ENCODE peak calls at places on chromosome 3, in six cellular contexts. One of them, this sample, is unnamed.

GRCh38 chr3:65153850-65154512 is 466.2 kb upstream of the ADAMTS9 start:
- DNase-seq in trophoblast cell: no peak
- DNase-seq in mesendoderm: peak
- DNase-seq in IMR-90: no peak
- DNase-seq in neuronal stem cell: no peak
- DNase-seq in H1: peak
- DNase-seq in this sample: peak

GRCh38 chr3:107848516-107848915 is 242.3 kb downstream of the CD47 start:
- DNase-seq in neuronal stem cell: no peak
- DNase-seq in trophoblast cell: no peak
- DNase-seq in mesendoderm: no peak
- DNase-seq in H1: no peak
- DNase-seq in IMR-90: no peak
- DNase-seq in this sample: no peak

GRCh38 chr3:37248179-37248578 is 73.8 kb upstream of the LRRFIP2 start:
- DNase-seq in IMR-90: no peak
- DNase-seq in H1: no peak
- DNase-seq in mesendoderm: no peak
- DNase-seq in trophoblast cell: no peak
- DNase-seq in neuronal stem cell: no peak
- DNase-seq in this sample: no peak

GRCh38 chr3:158539414-158540014 is 31.5 kb upstream of the MLF1 start:
- DNase-seq in IMR-90: peak
- DNase-seq in H1: no peak
- DNase-seq in neuronal stem cell: peak
- DNase-seq in mesendoderm: peak
- DNase-seq in trophoblast cell: peak
- DNase-seq in this sample: no peak

GRCh38 chr3:25887907-25888306 is 98.0 kb downstream of the OXSM start:
- DNase-seq in mesendoderm: no peak
- DNase-seq in IMR-90: no peak
- DNase-seq in H1: no peak
- DNase-seq in trophoblast cell: no peak
- DNase-seq in neuronal stem cell: no peak
- DNase-seq in this sample: no peak

GRCh38 chr3:184261270-184262165 is at the start of gene CAMK2N2:
- DNase-seq in H1: no peak
- DNase-seq in trophoblast cell: no peak
- DNase-seq in mesendoderm: peak
- DNase-seq in IMR-90: peak
- DNase-seq in neuronal stem cell: peak
- DNase-seq in this sample: peak

GRCh38 chr3:196431193-196432136 is 762 bp downstream of the UBXN7 start:
- DNase-seq in trophoblast cell: peak
- DNase-seq in mesendoderm: peak
- DNase-seq in IMR-90: peak
- DNase-seq in H1: no peak
- DNase-seq in neuronal stem cell: peak
- DNase-seq in this sample: no peak

GRCh38 chr3:39291903-39292329 is 12.1 kb upstream of the CX3CR1 start:
- DNase-seq in IMR-90: peak
- DNase-seq in trophoblast cell: peak
- DNase-seq in neuronal stem cell: peak
- DNase-seq in mesendoderm: peak
- DNase-seq in H1: peak
- DNase-seq in this sample: peak

GRCh38 chr3:179452166-179452544 is 885 bp upstream of the GNB4 start:
- DNase-seq in trophoblast cell: no peak
- DNase-seq in H1: no peak
- DNase-seq in neuronal stem cell: no peak
- DNase-seq in mesendoderm: peak
- DNase-seq in IMR-90: peak
- DNase-seq in this sample: no peak

GRCh38 chr3:141302364-141303141 is 65.8 kb upstream of the ZBTB38 start:
- DNase-seq in neuronal stem cell: no peak
- DNase-seq in trophoblast cell: no peak
- DNase-seq in mesendoderm: no peak
- DNase-seq in H1: no peak
- DNase-seq in IMR-90: peak
- DNase-seq in this sample: no peak

GRCh38 chr3:152583913-152584312 is 251.0 kb upstream of the P2RY1 start:
- DNase-seq in trophoblast cell: no peak
- DNase-seq in mesendoderm: no peak
- DNase-seq in neuronal stem cell: no peak
- DNase-seq in H1: no peak
- DNase-seq in IMR-90: no peak
- DNase-seq in this sample: no peak

GRCh38 chr3:8610961-8611360 is 33.6 kb downstream of the SSUH2 start:
- DNase-seq in IMR-90: no peak
- DNase-seq in neuronal stem cell: no peak
- DNase-seq in trophoblast cell: no peak
- DNase-seq in H1: no peak
- DNase-seq in mesendoderm: no peak
- DNase-seq in this sample: no peak

GRCh38 chr3:157129782-157130137 is 30.2 kb downstream of the CCNL1 start:
- DNase-seq in mesendoderm: peak
- DNase-seq in neuronal stem cell: peak
- DNase-seq in trophoblast cell: no peak
- DNase-seq in IMR-90: no peak
- DNase-seq in H1: no peak
- DNase-seq in this sample: no peak

GRCh38 chr3:149377408-149378111 is at the start of gene TM4SF1:
- DNase-seq in IMR-90: peak
- DNase-seq in mesendoderm: peak
- DNase-seq in neuronal stem cell: no peak
- DNase-seq in H1: no peak
- DNase-seq in trophoblast cell: no peak
- DNase-seq in this sample: peak

GRCh38 chr3:191136347-191136746 is 62.7 kb upstream of the OSTN start:
- DNase-seq in neuronal stem cell: no peak
- DNase-seq in IMR-90: peak
- DNase-seq in H1: peak
- DNase-seq in mesendoderm: peak
- DNase-seq in trophoblast cell: no peak
- DNase-seq in this sample: no peak

GRCh38 chr3:86245360-86245759 is 745.6 kb downstream of the VGLL3 start:
- DNase-seq in IMR-90: no peak
- DNase-seq in mesendoderm: peak
- DNase-seq in trophoblast cell: no peak
- DNase-seq in neuronal stem cell: no peak
- DNase-seq in H1: no peak
- DNase-seq in this sample: no peak

GRCh38 chr3:191361456-191361855 is 31.1 kb upstream of the UTS2B start:
- DNase-seq in IMR-90: no peak
- DNase-seq in mesendoderm: peak
- DNase-seq in H1: no peak
- DNase-seq in neuronal stem cell: peak
- DNase-seq in trophoblast cell: no peak
- DNase-seq in this sample: no peak

GRCh38 chr3:95394286-95394685 is 1331.4 kb downstream of the NSUN3 start:
- DNase-seq in H1: no peak
- DNase-seq in mesendoderm: no peak
- DNase-seq in trophoblast cell: no peak
- DNase-seq in neuronal stem cell: no peak
- DNase-seq in IMR-90: no peak
- DNase-seq in this sample: no peak

GRCh38 chr3:142604940-142605339 is 8.7 kb downstream of the PLS1 start:
- DNase-seq in mesendoderm: no peak
- DNase-seq in IMR-90: no peak
- DNase-seq in H1: no peak
- DNase-seq in neuronal stem cell: no peak
- DNase-seq in trophoblast cell: no peak
- DNase-seq in this sample: no peak

GRCh38 chr3:124775776-124776336 is 45.6 kb downstream of the UMPS start:
- DNase-seq in mesendoderm: no peak
- DNase-seq in IMR-90: no peak
- DNase-seq in neuronal stem cell: no peak
- DNase-seq in trophoblast cell: peak
- DNase-seq in H1: no peak
- DNase-seq in this sample: no peak
- H3K18ac ChIP-seq in mesendoderm: no peak
- H3K18ac ChIP-seq in IMR-90: no peak
- H3K18ac ChIP-seq in neuronal stem cell: peak
- H3K18ac ChIP-seq in trophoblast cell: peak
- H3K18ac ChIP-seq in H1: no peak
- H3K18ac ChIP-seq in this sample: no peak

GRCh38 chr3:72810659-72811434 is 37.4 kb downstream of the SHQ1 start:
- DNase-seq in mesendoderm: no peak
- DNase-seq in trophoblast cell: no peak
- DNase-seq in IMR-90: peak
- DNase-seq in neuronal stem cell: no peak
- DNase-seq in H1: no peak
- DNase-seq in this sample: no peak
- H3K18ac ChIP-seq in mesendoderm: no peak
- H3K18ac ChIP-seq in trophoblast cell: no peak
- H3K18ac ChIP-seq in IMR-90: no peak
- H3K18ac ChIP-seq in neuronal stem cell: no peak
- H3K18ac ChIP-seq in H1: no peak
- H3K18ac ChIP-seq in this sample: no peak

DNA sequence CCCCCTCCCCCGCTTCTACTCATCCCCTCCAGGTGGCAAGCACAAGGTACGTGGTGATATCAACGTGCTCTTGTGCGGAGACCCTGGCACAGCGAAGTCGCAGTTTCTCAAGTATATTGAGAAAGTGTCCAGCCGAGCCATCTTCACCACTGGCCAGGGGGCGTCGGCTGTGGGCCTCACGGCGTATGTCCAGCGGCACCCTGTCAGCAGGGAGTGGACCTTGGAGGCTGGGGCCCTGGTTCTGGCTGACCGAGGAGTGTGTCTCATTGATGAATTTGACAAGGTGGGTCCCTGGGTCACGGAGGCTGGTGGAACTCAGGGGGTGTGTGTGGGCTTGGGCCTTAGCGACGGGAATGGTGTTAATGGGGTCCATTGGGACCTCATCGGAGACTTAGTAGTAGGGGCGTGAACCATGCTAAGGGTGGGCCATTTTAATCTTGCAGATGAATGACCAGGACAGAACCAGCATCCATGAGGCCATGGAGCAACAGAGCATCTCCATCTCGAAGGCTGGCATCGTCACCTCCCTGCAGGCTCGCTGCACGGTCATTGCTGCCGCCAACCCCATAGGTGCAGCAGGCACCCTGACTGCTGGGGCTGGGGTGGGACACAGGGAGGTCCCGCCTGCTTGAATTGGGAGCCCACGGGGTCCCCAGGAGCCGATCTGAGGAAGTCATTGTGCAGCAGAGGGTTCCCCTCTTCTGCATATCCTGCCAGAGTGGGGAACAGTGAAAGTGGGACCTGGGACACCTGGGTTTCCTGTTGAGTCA is 12.0 kb upstream of the PODXL2 start:
- DNase-seq in trophoblast cell: no peak
- DNase-seq in H1: no peak
- DNase-seq in neuronal stem cell: no peak
- DNase-seq in mesendoderm: no peak
- DNase-seq in IMR-90: no peak
- DNase-seq in this sample: no peak
- H3K18ac ChIP-seq in trophoblast cell: no peak
- H3K18ac ChIP-seq in H1: no peak
- H3K18ac ChIP-seq in neuronal stem cell: no peak
- H3K18ac ChIP-seq in mesendoderm: no peak
- H3K18ac ChIP-seq in IMR-90: no peak
- H3K18ac ChIP-seq in this sample: no peak

GRCh38 chr3:12994607-12995388 is 78.4 kb downstream of the IQSEC1 start:
- DNase-seq in IMR-90: peak
- DNase-seq in trophoblast cell: peak
- DNase-seq in H1: peak
- DNase-seq in mesendoderm: peak
- DNase-seq in neuronal stem cell: peak
- DNase-seq in this sample: peak

GRCh38 chr3:12994357-12994606 is 78.9 kb downstream of the IQSEC1 start:
- DNase-seq in IMR-90: no peak
- DNase-seq in trophoblast cell: no peak
- DNase-seq in H1: no peak
- DNase-seq in neuronal stem cell: no peak
- DNase-seq in mesendoderm: no peak
- DNase-seq in this sample: no peak

GRCh38 chr3:12993022-12993622 is 80.1 kb downstream of the IQSEC1 start:
- DNase-seq in mesendoderm: peak
- DNase-seq in IMR-90: peak
- DNase-seq in neuronal stem cell: peak
- DNase-seq in H1: peak
- DNase-seq in trophoblast cell: peak
- DNase-seq in this sample: peak

GRCh38 chr3:12992629-12993021 is 80.6 kb downstream of the IQSEC1 start:
- DNase-seq in H1: no peak
- DNase-seq in IMR-90: no peak
- DNase-seq in neuronal stem cell: no peak
- DNase-seq in trophoblast cell: no peak
- DNase-seq in mesendoderm: no peak
- DNase-seq in this sample: no peak

GRCh38 chr3:12993623-12994356 is 79.4 kb downstream of the IQSEC1 start:
- DNase-seq in mesendoderm: peak
- DNase-seq in IMR-90: no peak
- DNase-seq in neuronal stem cell: no peak
- DNase-seq in trophoblast cell: no peak
- DNase-seq in H1: no peak
- DNase-seq in this sample: peak
- H3K18ac ChIP-seq in mesendoderm: peak
- H3K18ac ChIP-seq in IMR-90: peak
- H3K18ac ChIP-seq in neuronal stem cell: peak
- H3K18ac ChIP-seq in trophoblast cell: peak
- H3K18ac ChIP-seq in H1: peak
- H3K18ac ChIP-seq in this sample: peak

GRCh38 chr3:53554559-53555511 is 60.4 kb downstream of the CACNA1D start:
- DNase-seq in IMR-90: no peak
- DNase-seq in mesendoderm: no peak
- DNase-seq in neuronal stem cell: no peak
- DNase-seq in trophoblast cell: no peak
- DNase-seq in H1: no peak
- DNase-seq in this sample: no peak
- H3K18ac ChIP-seq in IMR-90: no peak
- H3K18ac ChIP-seq in mesendoderm: no peak
- H3K18ac ChIP-seq in neuronal stem cell: no peak
- H3K18ac ChIP-seq in trophoblast cell: no peak
- H3K18ac ChIP-seq in H1: no peak
- H3K18ac ChIP-seq in this sample: no peak

DNA sequence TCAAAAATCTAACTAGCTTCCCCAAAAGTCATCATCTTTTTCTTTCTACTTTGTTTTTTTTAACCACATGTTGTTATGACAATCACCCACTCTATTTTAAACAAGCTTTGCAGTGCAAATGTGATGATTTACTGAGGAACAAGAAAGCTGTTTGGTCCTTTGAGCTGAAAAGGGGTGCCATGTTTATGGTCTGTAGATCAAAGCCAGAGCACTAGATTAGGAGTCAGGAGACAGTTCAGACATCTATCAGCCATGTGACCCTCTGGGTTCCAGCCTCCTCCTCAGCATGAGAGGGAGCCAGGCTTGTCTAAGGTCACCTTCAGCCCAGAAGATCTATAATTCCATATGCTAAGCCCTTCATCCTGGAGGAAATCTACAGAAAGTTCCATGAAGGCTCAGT is 65.9 kb downstream of the RPL22L1 start:
- DNase-seq in trophoblast cell: no peak
- DNase-seq in H1: no peak
- DNase-seq in mesendoderm: no peak
- DNase-seq in IMR-90: peak
- DNase-seq in neuronal stem cell: no peak
- DNase-seq in this sample: no peak
- H3K18ac ChIP-seq in trophoblast cell: no peak
- H3K18ac ChIP-seq in H1: no peak
- H3K18ac ChIP-seq in mesendoderm: no peak
- H3K18ac ChIP-seq in IMR-90: peak
- H3K18ac ChIP-seq in neuronal stem cell: no peak
- H3K18ac ChIP-seq in this sample: no peak